ENCODE peak calls at places on chromosomes 12 and 14, in ten cellular contexts. V, O, S, C, T, Z, F, G, A and B are unnamed samples.

GRCh38 chr12:93319523-93320045 is 58.1 kb upstream of the NUDT4 start:
- DNase-seq in V (no peak), O (no peak), S (no peak), C (no peak), T (no peak), Z (no peak), F (no peak), G (no peak), A (no peak), B (no peak)

GRCh38 chr12:112005419-112006395 is 7.3 kb downstream of the TMEM116 start:
- DNase-seq in V (no peak), O (no peak), S (no peak), C (no peak), T (peak; percentile 63), Z (no peak), F (peak; percentile 29), G (peak; percentile 75), A (no peak), B (no peak)

GRCh38 chr14:99246536-99247083 is 25.4 kb downstream of the BCL11B start:
- DNase-seq in V (no peak), O (no peak), S (peak; percentile 71), C (no peak), T (peak; percentile 19), Z (peak; percentile 62), F (no peak), G (peak; percentile 82), A (no peak), B (no peak)

GRCh38 chr12:11067514-11067913 is 5.4 kb upstream of the TAS2R46 start:
- DNase-seq in V (no peak), O (no peak), S (no peak), C (no peak), T (no peak), Z (no peak), F (no peak), G (no peak), A (no peak), B (no peak)

GRCh38 chr14:103066399-103066798 is 9.1 kb upstream of the CDC42BPB start:
- DNase-seq in V (no peak), O (no peak), S (no peak), C (no peak), T (no peak), Z (no peak), F (no peak), G (no peak), A (no peak), B (no peak)

GRCh38 chr14:51155331-51155730 is 60.4 kb upstream of the TRIM9 start:
- DNase-seq in V (no peak), O (no peak), S (no peak), C (no peak), T (no peak), Z (no peak), F (no peak), G (no peak), A (no peak), B (no peak)

GRCh38 chr12:48979602-48980388 is 1.7 kb downstream of the WNT1 start:
- DNase-seq in V (no peak), O (no peak), S (peak; percentile 21), C (no peak), T (no peak), Z (no peak), F (no peak), G (no peak), A (no peak), B (no peak)

GRCh38 chr12:88185988-88186387 is 43.9 kb downstream of the TMTC3 start:
- DNase-seq in V (no peak), O (no peak), S (no peak), C (no peak), T (no peak), Z (no peak), F (peak; percentile 85), G (no peak), A (no peak), B (peak; percentile 26)

GRCh38 chr12:58069268-58069967 is 128.1 kb downstream of the ATP23 start:
- DNase-seq in V (no peak), O (no peak), S (no peak), C (no peak), T (no peak), Z (no peak), F (peak; percentile 4), G (no peak), A (no peak), B (peak; percentile 19)

GRCh38 chr12:16112626-16113560 is 164.6 kb downstream of the SLC15A5 start:
- DNase-seq in V (no peak), O (no peak), S (no peak), C (no peak), T (no peak), Z (no peak), F (no peak), G (peak; percentile 91), A (no peak), B (no peak)

GRCh38 chr14:23183479-23183878 is at the start of gene SLC7A8:
- DNase-seq in V (peak; percentile 80), O (no peak), S (no peak), C (peak; percentile 67), T (peak; percentile 67), Z (peak; percentile 21), F (peak; percentile 17), G (peak; percentile 72), A (no peak), B (no peak)

GRCh38 chr12:47736877-47737676 is 11.8 kb upstream of the ENDOU start:
- DNase-seq in V (peak; percentile 92), O (no peak), S (no peak), C (peak; percentile 84), T (peak; percentile 91), Z (no peak), F (no peak), G (no peak), A (no peak), B (no peak)

GRCh38 chr12:49131973-49132461 is 822 bp upstream of the TUBA1B start:
- DNase-seq in V (no peak), O (no peak), S (no peak), C (no peak), T (no peak), Z (no peak), F (peak; percentile 64), G (peak; percentile 30), A (no peak), B (no peak)